ENCODE peak calls at places on chromosomes 7 and 10, in seven cellular contexts. D is AG04450, U is brain microvascular endothelial cell, L is body of pancreas, Z is transverse colon, P is SK-N-SH, K is fibroblast of lung. Q is an unnamed sample.

GRCh38 chr7:128405345-128406146 is 4.2 kb downstream of the IMPDH1 start:
- DNase-seq in K (peak; percentile 18), P (peak; percentile 95), D (no peak), L (peak; percentile 45), U (no peak), Z (peak; percentile 70), Q (no peak)

GRCh38 chr7:117458977-117459583 is 20.7 kb upstream of the CFTR start:
- DNase-seq in K (peak; percentile 60), L (no peak), P (peak; percentile 21), U (no peak), Z (no peak), D (no peak), Q (peak; percentile 2)

GRCh38 chr7:158997471-158997870 is 141.1 kb downstream of the DYNC2I1 start:
- DNase-seq in P (peak; percentile 79), Z (no peak), U (no peak), K (no peak), D (no peak), L (no peak), Q (no peak)

GRCh38 chr7:140517546-140518369 is 38.5 kb upstream of the MKRN1 start:
- DNase-seq in K (peak; percentile 92), U (peak; percentile 87), D (peak; percentile 72), L (peak; percentile 87), P (peak; percentile 94), Z (peak; percentile 94), Q (peak; percentile 49)

GRCh38 chr7:7265057-7265456 is 82.7 kb downstream of the C1GALT1 start:
- DNase-seq in D (no peak), K (peak; percentile 68), P (no peak), Z (no peak), U (peak; percentile 23), L (no peak), Q (no peak)

GRCh38 chr7:50141854-50142253 is 48.8 kb upstream of the ZPBP start:
- DNase-seq in D (no peak), Z (no peak), L (no peak), P (no peak), K (no peak), U (no peak), Q (no peak)

GRCh38 chr7:43586251-43586900 is 3.5 kb downstream of the STK17A start:
- DNase-seq in P (no peak), D (no peak), K (no peak), U (no peak), L (no peak), Z (no peak), Q (peak; percentile 32)

GRCh38 chr7:82675396-82675795 is 231.8 kb upstream of the CACNA2D1 start:
- DNase-seq in D (no peak), Z (no peak), P (no peak), U (peak; percentile 59), L (no peak), K (no peak), Q (no peak)

GRCh38 chr7:97118306-97118917 is 914 bp downstream of the SDHAF3 start:
- DNase-seq in K (peak; percentile 9), P (no peak), U (no peak), L (no peak), D (no peak), Z (no peak), Q (no peak)

GRCh38 chr7:131090188-131090587 is 237.5 kb upstream of the MKLN1 start:
- DNase-seq in D (no peak), K (no peak), P (no peak), Z (no peak), L (no peak), U (no peak), Q (no peak)

GRCh38 chr7:131090866-131091692 is 236.6 kb upstream of the MKLN1 start:
- DNase-seq in P (no peak), D (no peak), Z (no peak), U (no peak), L (no peak), K (no peak), Q (no peak)

GRCh38 chr7:131083781-131084180 is 243.9 kb upstream of the MKLN1 start:
- DNase-seq in U (no peak), Z (no peak), L (no peak), P (no peak), D (no peak), K (no peak), Q (no peak)

DNA sequence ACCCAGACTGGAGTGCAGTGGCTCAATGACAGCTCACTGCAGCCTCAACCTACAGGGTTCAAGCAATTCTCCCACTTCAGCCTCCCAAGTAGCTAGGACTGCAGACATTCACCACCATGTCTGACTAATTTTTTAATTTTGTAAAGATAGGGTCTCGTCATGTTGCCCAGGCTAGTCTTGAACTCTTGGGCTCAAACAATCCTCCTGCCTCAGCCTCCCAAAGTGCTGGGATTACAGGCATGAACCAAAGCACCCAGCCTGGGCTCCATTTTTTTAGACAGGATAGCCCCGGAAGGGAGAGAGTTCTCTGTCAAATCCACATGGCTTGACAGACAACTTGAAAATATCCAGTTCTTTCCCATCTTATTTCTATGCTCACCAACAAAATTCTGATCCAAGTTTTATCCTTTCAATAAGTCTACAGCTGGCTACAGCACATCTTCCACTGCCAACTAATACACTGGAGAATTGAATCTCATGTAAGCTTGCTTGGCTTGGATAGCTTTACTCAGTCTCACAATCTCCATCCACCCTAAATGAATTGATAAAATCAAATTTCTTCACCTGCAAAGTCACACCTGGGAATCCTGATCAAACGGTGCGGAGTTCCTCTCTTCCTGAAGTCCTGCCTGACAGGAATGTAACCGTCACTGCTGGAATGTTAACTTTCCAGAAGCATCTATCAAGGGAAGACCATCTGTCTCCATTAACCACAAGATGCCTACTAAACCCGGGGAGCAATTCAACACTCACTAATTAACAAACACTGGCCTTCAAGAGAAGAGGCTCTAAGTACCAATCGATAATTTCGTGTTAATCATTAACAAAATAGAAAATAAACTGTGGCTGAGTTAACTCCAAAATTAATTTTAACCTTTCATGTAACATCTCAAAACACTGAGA is 239.7 kb upstream of the MKLN1 start:
- DNase-seq in Z (no peak), L (no peak), P (no peak), K (no peak), D (no peak), U (no peak), Q (no peak)
- H3K4me3 ChIP-seq in Z (no peak overlapping the region), L (no peak overlapping the region), P (no peak overlapping the region), K (no peak overlapping the region), D (no peak overlapping the region), U (no peak overlapping the region), Q (no peak overlapping the region)

GRCh38 chr10:86769991-86770390 is 13.6 kb downstream of the BMPR1A start:
- DNase-seq in U (no peak), D (no peak), L (no peak), Z (no peak), P (no peak), K (no peak), Q (no peak)

GRCh38 chr10:86775859-86776180 is 19.4 kb downstream of the BMPR1A start:
- DNase-seq in P (no peak), L (no peak), K (no peak), Z (no peak), U (no peak), D (no peak), Q (no peak)

GRCh38 chr10:86770412-86770960 is 14.1 kb downstream of the BMPR1A start:
- DNase-seq in K (no peak), L (no peak), D (no peak), U (no peak), P (no peak), Z (no peak), Q (no peak)

GRCh38 chr10:86775056-86775858 is 18.8 kb downstream of the BMPR1A start:
- DNase-seq in K (no peak), P (peak; percentile 39), L (no peak), D (no peak), Z (no peak), U (peak; percentile 60), Q (no peak)

GRCh38 chr10:86773486-86773885 is 17.1 kb downstream of the BMPR1A start:
- DNase-seq in P (no peak), Z (no peak), U (no peak), K (peak; percentile 56), L (no peak), D (no peak), Q (no peak)
- H3K27me3 ChIP-seq in P (no peaks in the 10 kb centered on the region), Z (no peaks in the 10 kb centered on the region), U (no peaks in the 10 kb centered on the region), K (no peaks in the 10 kb centered on the region), L (no peaks in the 10 kb centered on the region), D (no peaks in the 10 kb centered on the region), Q (no peaks in the 10 kb centered on the region)

DNA sequence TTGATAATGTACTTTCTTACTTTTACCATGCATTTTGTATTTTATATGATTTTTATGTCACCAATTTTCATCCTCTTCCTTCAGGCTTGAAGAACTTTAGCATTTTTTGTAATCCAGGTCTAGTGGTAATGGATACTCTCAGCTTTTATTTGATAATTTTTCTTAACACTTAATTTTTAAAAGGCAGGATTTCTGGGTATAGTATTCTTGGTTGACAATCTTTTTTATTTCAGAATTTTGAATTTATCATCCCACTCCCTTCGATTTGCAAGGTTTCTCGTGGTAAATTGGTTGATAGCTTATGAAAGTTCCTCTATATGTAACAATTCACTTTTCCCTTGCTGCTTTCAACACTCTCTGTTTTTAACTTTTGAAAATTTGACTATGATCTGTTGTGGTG is 363.7 kb downstream of the HTR7 start:
- DNase-seq in U (no peak), K (no peak), P (no peak), Z (no peak), L (no peak), D (no peak), Q (no peak)
- TF ChIP-seq CTCF in U (no peak), K (no peak), P (no peak), Z (no peak), L (no peak), D (no peak), Q (no peak)

GRCh38 chr10:79246209-79246581 is 101.1 kb upstream of the PPIF start:
- DNase-seq in U (no peak), D (no peak), L (peak; percentile 82), Z (no peak), P (no peak), K (no peak), Q (no peak)

GRCh38 chr10:79243211-79244067 is 103.8 kb upstream of the PPIF start:
- DNase-seq in L (no peak), D (no peak), P (peak; percentile 83), Z (peak; percentile 63), U (no peak), K (no peak), Q (no peak)

GRCh38 chr10:79245539-79246208 is 101.6 kb upstream of the PPIF start:
- DNase-seq in U (no peak), L (no peak), P (no peak), D (no peak), Z (no peak), K (no peak), Q (no peak)

GRCh38 chr10:79244068-79244442 is 103.2 kb upstream of the PPIF start:
- DNase-seq in K (no peak), P (no peak), Z (no peak), U (no peak), L (no peak), D (no peak), Q (no peak)

DNA sequence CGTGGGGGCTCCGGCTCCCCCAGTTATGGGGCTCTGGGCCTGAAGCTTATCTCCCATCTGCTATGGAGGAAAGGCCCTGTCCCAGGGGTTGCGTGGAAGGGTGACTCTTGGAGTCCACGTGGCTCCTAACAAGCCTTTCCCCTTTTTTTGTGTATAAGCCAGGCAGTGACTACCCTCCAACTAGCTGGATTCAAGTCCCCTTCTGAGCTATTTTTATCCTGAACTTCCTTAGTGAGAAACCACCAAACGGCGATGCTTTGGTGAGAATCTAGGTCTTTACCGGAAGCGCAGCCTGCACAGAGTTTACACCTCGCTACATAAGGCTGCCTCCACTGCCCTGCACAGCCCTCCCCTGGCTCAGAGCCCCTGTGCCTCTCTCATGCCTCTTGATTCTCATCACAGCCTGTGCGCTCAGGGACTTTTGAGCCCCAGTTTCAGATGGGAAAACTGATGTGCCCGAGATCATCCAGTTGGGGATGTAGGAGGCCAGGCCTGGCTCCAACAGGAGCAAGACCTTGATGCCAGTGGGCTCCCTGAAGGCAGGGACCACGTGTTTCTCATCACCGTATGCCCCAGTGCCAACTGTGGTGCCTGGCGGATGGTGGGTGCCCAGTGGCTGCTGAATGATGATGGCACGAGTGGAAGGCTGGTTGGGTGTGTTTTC is 102.3 kb upstream of the PPIF start:
- DNase-seq in L (no peak), D (no peak), P (no peak), K (no peak), U (no peak), Z (peak; percentile 56), Q (no peak)
- H3K4me3 ChIP-seq in L (no peak overlapping the region), D (no peak overlapping the region), P (no peak overlapping the region), K (no peak overlapping the region), U (no peak overlapping the region), Z (no peak overlapping the region), Q (no peak overlapping the region)

Q was measured in BJ.